ENCODE peak calls at places on chromosome 12, in seven cellular contexts. Z is SK-N-SH, X is HepG2, O is K562, F is H1, T is GM12891, W is GM12878. H is an unnamed sample.

GRCh38 chr12:85016423-85016822 is 19.7 kb downstream of the TSPAN19 start:
- DNase-seq in Z (no peak), X (peak), O (no peak), F (no peak), T (no peak), W (no peak), H (no peak)

GRCh38 chr12:16112151-16112550 is 165.3 kb downstream of the SLC15A5 start:
- DNase-seq in Z (no peak), X (no peak), O (no peak), F (no peak), T (no peak), W (no peak), H (no peak)

GRCh38 chr12:12734054-12734453 is 16.9 kb downstream of the CDKN1B start:
- DNase-seq in Z (no peak), X (no peak), O (no peak), F (no peak), T (no peak), W (no peak), H (no peak)

GRCh38 chr12:104605685-104606084 is 148.9 kb downstream of the CHST11 start:
- DNase-seq in Z (no peak), X (no peak), O (no peak), F (no peak), T (no peak), W (no peak), H (no peak)

GRCh38 chr12:5713599-5714001 is 231.5 kb downstream of the ANO2 start:
- DNase-seq in Z (no peak), X (no peak), O (no peak), F (no peak), T (no peak), W (no peak), H (no peak)

GRCh38 chr12:1593232-1594044 is 943 bp downstream of the FBXL14 start:
- DNase-seq in Z (peak), X (no peak), O (no peak), F (peak), T (no peak), W (no peak), H (no peak)

GRCh38 chr12:11685261-11685660 is 35.8 kb downstream of the ETV6 start:
- DNase-seq in Z (no peak), X (no peak), O (no peak), F (no peak), T (no peak), W (no peak), H (no peak)

GRCh38 chr12:130104114-130104513 is 58.1 kb upstream of the FZD10 start:
- DNase-seq in Z (no peak), X (no peak), O (no peak), F (no peak), T (no peak), W (no peak), H (no peak)

GRCh38 chr12:67650528-67651379 is 2.2 kb downstream of the DYRK2 start:
- DNase-seq in Z (no peak), X (no peak), O (no peak), F (no peak), T (peak), W (no peak), H (no peak)

GRCh38 chr12:90292183-90292582 is 583.5 kb upstream of the ATP2B1 start:
- DNase-seq in Z (no peak), X (no peak), O (no peak), F (no peak), T (no peak), W (no peak), H (no peak)

GRCh38 chr12:53505086-53505485 is 2.2 kb downstream of the NPFF start:
- DNase-seq in Z (no peak), X (no peak), O (no peak), F (no peak), T (no peak), W (no peak), H (no peak)

GRCh38 chr12:107402041-107403022 is 283.3 kb upstream of the PWP1 start:
- DNase-seq in Z (peak), X (peak), O (peak), F (peak), T (peak), W (no peak), H (peak)

GRCh38 chr12:41585784-41586183 is 397.7 kb downstream of the PDZRN4 start:
- DNase-seq in Z (no peak), X (no peak), O (no peak), F (no peak), T (no peak), W (no peak), H (no peak)

GRCh38 chr12:49936895-49937294 is 13.6 kb upstream of the AQP2 start:
- DNase-seq in Z (no peak), X (no peak), O (no peak), F (no peak), T (no peak), W (no peak), H (no peak)

GRCh38 chr12:1935700-1936378 is 17.4 kb upstream of the CACNA2D4 start:
- DNase-seq in Z (peak), X (no peak), O (no peak), F (peak), T (no peak), W (no peak), H (no peak)

GRCh38 chr12:91811481-91812287 is 334.0 kb downstream of the BTG1 start:
- DNase-seq in Z (peak), X (peak), O (peak), F (peak), T (peak), W (peak), H (no peak)

GRCh38 chr12:91805031-91805430 is 340.6 kb downstream of the BTG1 start:
- DNase-seq in Z (no peak), X (no peak), O (no peak), F (no peak), T (no peak), W (no peak), H (no peak)

GRCh38 chr12:91813701-91814100 is 331.9 kb downstream of the BTG1 start:
- DNase-seq in Z (no peak), X (no peak), O (no peak), F (no peak), T (no peak), W (no peak), H (no peak)

GRCh38 chr12:91810077-91810476 is 335.6 kb downstream of the BTG1 start:
- DNase-seq in Z (no peak), X (no peak), O (no peak), F (no peak), T (no peak), W (no peak), H (no peak)

GRCh38 chr12:91810531-91810930 is 335.1 kb downstream of the BTG1 start:
- DNase-seq in Z (no peak), X (no peak), O (no peak), F (no peak), T (no peak), W (no peak), H (no peak)
- TF ChIP-seq TAF1 in Z (no peak), X (no peak), O (no peak), F (no peak), T (no peak), W (no peak), H (no peak)

GRCh38 chr12:118536306-118536900 is 160.0 kb downstream of the SUDS3 start:
- DNase-seq in Z (no peak), X (no peak), O (no peak), F (no peak), T (no peak), W (no peak), H (no peak)

GRCh38 chr12:118541071-118541470 is 164.7 kb downstream of the SUDS3 start:
- DNase-seq in Z (no peak), X (no peak), O (no peak), F (no peak), T (no peak), W (no peak), H (no peak)

GRCh38 chr12:118534003-118534402 is 157.6 kb downstream of the SUDS3 start:
- DNase-seq in Z (no peak), X (no peak), O (no peak), F (no peak), T (no peak), W (no peak), H (no peak)

GRCh38 chr12:118541945-118542344 is 165.6 kb downstream of the SUDS3 start:
- DNase-seq in Z (no peak), X (no peak), O (peak), F (no peak), T (no peak), W (no peak), H (no peak)

DNA sequence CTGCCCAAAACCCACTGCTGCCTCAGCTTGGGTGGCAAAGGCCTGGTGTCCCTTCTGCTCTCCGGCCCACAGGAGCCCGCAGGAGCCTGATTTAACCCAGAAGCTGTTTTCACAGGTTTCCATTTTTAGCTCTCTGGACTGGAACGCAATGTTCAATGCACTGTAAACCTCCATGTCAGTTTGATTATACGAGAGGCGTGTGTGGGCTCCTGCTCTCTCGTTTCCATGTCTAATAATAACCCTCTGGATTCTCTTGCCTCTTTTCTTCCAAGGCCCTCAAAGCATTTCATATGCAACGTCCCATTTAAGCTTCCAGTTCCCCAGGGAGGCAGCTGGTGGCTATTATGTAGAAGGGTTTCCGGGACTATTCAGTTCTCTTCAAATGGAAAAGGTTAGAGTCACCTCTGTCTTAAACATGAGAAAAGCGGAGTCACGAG is 161.1 kb downstream of the SUDS3 start:
- DNase-seq in Z (no peak), X (no peak), O (no peak), F (no peak), T (no peak), W (no peak), H (no peak)
- TF ChIP-seq POLR2AphosphoS5 in Z (no peak), X (no peak), O (no peak), F (no peak), T (no peak), W (no peak), H (no peak)

DNA sequence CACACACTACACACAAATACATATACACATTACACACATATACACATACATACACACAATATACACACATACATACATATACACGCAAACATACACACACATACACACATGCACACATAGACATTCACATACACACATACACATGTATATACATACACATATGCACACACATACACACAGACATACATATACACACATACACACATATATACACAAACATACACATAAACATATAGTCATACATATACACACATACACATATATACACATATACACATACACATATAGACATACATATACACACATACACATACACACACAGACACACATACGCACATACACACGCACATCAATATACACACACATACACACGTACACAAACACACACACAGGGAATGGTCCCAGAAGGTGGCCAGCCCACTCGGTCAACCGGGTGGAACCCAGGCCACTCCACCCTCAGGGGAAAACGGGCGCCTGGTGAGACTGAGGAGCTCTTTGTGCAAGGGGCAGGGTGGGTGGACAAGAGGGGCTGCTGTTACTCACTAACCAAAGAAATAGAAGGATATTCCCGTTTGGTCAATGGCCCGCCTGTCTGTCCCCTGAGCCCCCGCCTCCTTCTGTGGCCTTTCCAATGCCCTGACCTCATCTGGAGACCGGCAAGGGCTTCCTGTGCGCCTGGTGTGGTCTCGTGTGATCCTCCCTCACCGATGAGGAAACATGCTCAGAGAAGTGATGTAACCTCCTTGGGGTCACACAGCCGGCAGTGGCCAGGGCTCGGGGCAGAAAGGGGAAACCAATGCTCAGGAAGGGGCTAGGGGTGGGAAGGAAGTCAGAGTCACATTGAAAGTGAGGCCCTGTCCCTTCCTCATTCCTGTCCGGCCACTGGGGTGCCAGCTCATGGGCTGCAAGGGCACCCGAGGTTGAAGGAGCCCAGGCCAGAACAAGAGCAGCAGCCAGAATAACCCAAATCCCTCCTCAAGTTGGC is 5.3 kb downstream of the TRPV4 start:
- DNase-seq in Z (no peak), X (no peak), O (no peak), F (no peak), T (no peak), W (no peak), H (no peak)
- TF ChIP-seq TAF1 in Z (no peak), X (no peak), O (no peak), F (no peak), T (no peak), W (no peak), H (no peak)

GRCh38 chr12:108811411-108812185 is 45.8 kb downstream of the SSH1 start:
- DNase-seq in Z (no peak), X (no peak), O (no peak), F (no peak), T (no peak), W (no peak), H (no peak)
- TF ChIP-seq POLR2AphosphoS5 in Z (no peak), X (no peak), O (no peak), F (no peak), T (no peak), W (no peak), H (no peak)